ENCODE peak calls at places on chromosomes 11 and 22, in four cellular contexts. C is stimulated activated CD8-positive, alpha-beta memory T cell treated with anti-CD3 and anti-CD28 coated beads, Interleukin-4, amount 100 ng/mL, for 24 hours; L is NCI-H460; V is GDM1. J is an unnamed sample.
A peak's percentile ranks its signal among the peaks of the same experiment; 100 is the strongest.

GRCh38 chr11:18352581-18352980 is 30.2 kb downstream of the GTF2H1 start:
- DNase-seq in L (no peak), V (no peak), C (no peak), J (no peak)

GRCh38 chr22:35835267-35835997 is 117.8 kb downstream of the APOL5 start:
- DNase-seq in V (no peak), C (no peak), L (no peak), J (no peak)

GRCh38 chr22:23414727-23415489 is 165.2 kb downstream of the IGLL1 start:
- DNase-seq in C (no peak), L (no peak), V (no peak), J (no peak)

GRCh38 chr11:20342347-20343279 is 20.9 kb upstream of the HTATIP2 start:
- DNase-seq in C (no peak), V (no peak), L (no peak), J (no peak)

GRCh38 chr11:105245781-105246315 is 106.3 kb upstream of the CARD18 start:
- DNase-seq in L (no peak), V (no peak), C (no peak), J (no peak)

GRCh38 chr22:21650823-21651520 is 8.9 kb downstream of the SDF2L1 start:
- DNase-seq in C (no peak), L (no peak), V (no peak), J (no peak)

GRCh38 chr11:79290766-79291165 is 150.1 kb downstream of the TENM4 start:
- DNase-seq in L (no peak), C (no peak), V (no peak), J (no peak)

GRCh38 chr11:75150079-75150478 is 828 bp upstream of the SLCO2B1 start:
- DNase-seq in C (no peak), V (no peak), L (no peak), J (no peak)

GRCh38 chr11:20156876-20157613 is 3.2 kb downstream of the DBX1 start:
- DNase-seq in L (no peak), V (no peak), C (no peak), J (no peak)

GRCh38 chr22:36194971-36195370 is 6.6 kb downstream of the APOL4 start:
- DNase-seq in C (peak; percentile 22), V (peak; percentile 60), L (peak; percentile 32), J (peak; percentile 20)

GRCh38 chr11:68141247-68142027 is 20.2 kb upstream of the CHKA start:
- DNase-seq in C (no peak), L (no peak), V (no peak), J (no peak)

GRCh38 chr11:134691985-134692384 is 279.9 kb upstream of the B3GAT1 start:
- DNase-seq in C (no peak), L (no peak), V (no peak), J (no peak)

GRCh38 chr11:1113405-1114201 is 38.9 kb downstream of the MUC2 start:
- DNase-seq in C (no peak), V (no peak), L (no peak), J (no peak)

GRCh38 chr11:107756553-107756952 is 44.7 kb upstream of the SLN start:
- DNase-seq in C (no peak), L (no peak), V (no peak), J (no peak)

GRCh38 chr11:2521681-2522630 is 77.1 kb downstream of the KCNQ1 start:
- DNase-seq in L (no peak), C (no peak), V (no peak), J (no peak)

GRCh38 chr22:38997518-38997917 is 15.4 kb downstream of the APOBEC3B start:
- DNase-seq in L (no peak), C (no peak), V (no peak), J (no peak)

GRCh38 chr11:122755409-122755808 is 82.9 kb upstream of the CRTAM start:
- DNase-seq in V (peak; percentile 16), L (no peak), C (no peak), J (no peak)

J was measured in KG1.